ENCODE peak calls at places on chromosome 18, in four cellular contexts. One of them, this sample, is unnamed.

GRCh38 chr18:59518705-59519104 is 159.6 kb upstream of the LMAN1 start:
- DNase-seq in glomerular endothelial cell: no peak
- DNase-seq in uterus: no peak
- DNase-seq in GM13977: no peak
- DNase-seq in this sample: no peak

GRCh38 chr18:77065221-77065981 is 67.2 kb downstream of the MBP start:
- DNase-seq in glomerular endothelial cell: no peak
- DNase-seq in uterus: no peak
- DNase-seq in GM13977: no peak
- DNase-seq in this sample: no peak

GRCh38 chr18:77208969-77209368 is 40.7 kb upstream of the GALR1 start:
- DNase-seq in glomerular endothelial cell: no peak
- DNase-seq in uterus: no peak
- DNase-seq in GM13977: peak; percentile 71
- DNase-seq in this sample: no peak

GRCh38 chr18:21242141-21243040 is at the start of gene GREB1L:
- DNase-seq in glomerular endothelial cell: no peak
- DNase-seq in uterus: no peak
- DNase-seq in GM13977: peak; percentile 71
- DNase-seq in this sample: no peak

GRCh38 chr18:62925031-62925688 is 209.8 kb downstream of the PHLPP1 start:
- DNase-seq in glomerular endothelial cell: no peak
- DNase-seq in uterus: no peak
- DNase-seq in GM13977: no peak
- DNase-seq in this sample: no peak

GRCh38 chr18:23033079-23033478 is 100.0 kb downstream of the RBBP8 start:
- DNase-seq in glomerular endothelial cell: no peak
- DNase-seq in uterus: no peak
- DNase-seq in GM13977: no peak
- DNase-seq in this sample: no peak

GRCh38 chr18:79476031-79476917 is 80.5 kb downstream of the NFATC1 start:
- DNase-seq in glomerular endothelial cell: no peak
- DNase-seq in uterus: no peak
- DNase-seq in GM13977: no peak
- DNase-seq in this sample: no peak

GRCh38 chr18:48920408-48921038 is 30.2 kb downstream of the SMAD7 start:
- DNase-seq in glomerular endothelial cell: no peak
- DNase-seq in uterus: no peak
- DNase-seq in GM13977: no peak
- DNase-seq in this sample: no peak

GRCh38 chr18:61085751-61086150 is 247.5 kb upstream of the CDH20 start:
- DNase-seq in glomerular endothelial cell: no peak
- DNase-seq in uterus: no peak
- DNase-seq in GM13977: no peak
- DNase-seq in this sample: no peak

GRCh38 chr18:49841236-49842217 is 28.2 kb upstream of the ACAA2 start:
- DNase-seq in glomerular endothelial cell: no peak
- DNase-seq in uterus: no peak
- DNase-seq in GM13977: peak; percentile 2
- DNase-seq in this sample: no peak